ENCODE peak calls at places on chromosomes 2 and 18, in four cellular contexts. J is HCT116, H is HepG2, R is K562. Y is an unnamed sample.
A peak's percentile ranks its signal among the peaks of the same experiment; 100 is the strongest.

GRCh38 chr2:202133556-202134245 is 60.6 kb downstream of the KIAA2012 start:
- DNase-seq in J (no peak), H (no peak), R (no peak), Y (no peak)

GRCh38 chr2:219228745-219229374 is 576 bp downstream of the ATG9A start:
- DNase-seq in J (no peak), H (no peak), R (peak; percentile 66), Y (no peak)

GRCh38 chr2:231037731-231038482 is 584 bp downstream of the C2orf72 start:
- DNase-seq in J (no peak), H (no peak), R (peak; percentile 24), Y (peak; percentile 91)

GRCh38 chr2:96762529-96763253 is 2.0 kb downstream of the CNNM4 start:
- DNase-seq in J (no peak), H (no peak), R (peak; percentile 11), Y (no peak)

GRCh38 chr18:51028201-51028805 is 1.7 kb upstream of the SMAD4 start:
- DNase-seq in J (peak; percentile 16), H (peak; percentile 65), R (peak; percentile 11), Y (no peak)

GRCh38 chr18:45839415-45840395 is 14.2 kb downstream of the SIGLEC15 start:
- DNase-seq in J (peak; percentile 10), H (peak; percentile 23), R (no peak), Y (peak; percentile 59)

GRCh38 chr2:39266139-39266805 is 22.5 kb upstream of the CDKL4 start:
- DNase-seq in J (no peak), H (no peak), R (no peak), Y (no peak)

GRCh38 chr2:54610700-54611099 is 112.8 kb upstream of the EML6 start:
- DNase-seq in J (no peak), H (no peak), R (no peak), Y (no peak)

GRCh38 chr18:62877448-62878221 is 162.3 kb downstream of the PHLPP1 start:
- DNase-seq in J (no peak), H (peak; percentile 30), R (no peak), Y (no peak)

GRCh38 chr2:112648081-112648480 is 2.3 kb downstream of the SLC20A1 start:
- DNase-seq in J (no peak), H (no peak), R (no peak), Y (no peak)

GRCh38 chr2:86807462-86808275 is 17.0 kb upstream of the CD8A start:
- DNase-seq in J (peak; percentile 75), H (peak; percentile 56), R (no peak), Y (peak; percentile 92)

GRCh38 chr2:80105020-80105419 is 199.5 kb downstream of the LRRTM1 start:
- DNase-seq in J (no peak), H (no peak), R (no peak), Y (no peak)

GRCh38 chr2:37671013-37671815 is at the start of gene CDC42EP3:
- DNase-seq in J (no peak), H (no peak), R (peak; percentile 73), Y (peak; percentile 95)

GRCh38 chr2:174014699-174015070 is 49.5 kb upstream of the SP3 start:
- DNase-seq in J (no peak), H (no peak), R (no peak), Y (peak; percentile 71)

GRCh38 chr2:227411320-227411989 is 23.7 kb upstream of the SCYGR1 start:
- DNase-seq in J (no peak), H (no peak), R (no peak), Y (no peak)

GRCh38 chr2:86221066-86221684 is 21.9 kb downstream of the MRPL35 start:
- DNase-seq in J (peak; percentile 27), H (peak; percentile 62), R (peak; percentile 74), Y (peak; percentile 71)

GRCh38 chr18:13222371-13223281 is 4.1 kb downstream of the LDLRAD4 start:
- DNase-seq in J (no peak), H (peak; percentile 42), R (no peak), Y (peak; percentile 77)

GRCh38 chr2:46066116-46066515 is 231.1 kb upstream of the EPAS1 start:
- DNase-seq in J (no peak), H (no peak), R (no peak), Y (no peak)

GRCh38 chr18:58314284-58314683 is 270.3 kb downstream of the NEDD4L start:
- DNase-seq in J (peak; percentile 53), H (peak; percentile 65), R (peak; percentile 6), Y (no peak)

GRCh38 chr18:6775702-6776101 is 46.2 kb downstream of the ARHGAP28 start:
- DNase-seq in J (no peak), H (no peak), R (no peak), Y (no peak)

GRCh38 chr18:650428-650858 is 7.0 kb upstream of the TYMS start:
- DNase-seq in J (no peak), H (no peak), R (no peak), Y (no peak)

GRCh38 chr2:132256251-132256902 is 94.6 kb upstream of the ANKRD30BL start:
- DNase-seq in J (no peak), H (no peak), R (no peak), Y (peak; percentile 8)

GRCh38 chr2:236967499-236967783 is 118.2 kb upstream of the COPS8 start:
- DNase-seq in J (no peak), H (no peak), R (no peak), Y (no peak)

GRCh38 chr2:27736890-27737204 is 34.7 kb upstream of the MRPL33 start:
- DNase-seq in J (no peak), H (no peak), R (no peak), Y (no peak)

GRCh38 chr2:214810670-214811069 is 1.2 kb upstream of the BARD1 start:
- DNase-seq in J (no peak), H (no peak), R (peak; percentile 7), Y (no peak)

GRCh38 chr18:57813245-57813644 is 10.1 kb upstream of the ATP8B1 start:
- DNase-seq in J (peak; percentile 31), H (peak; percentile 48), R (no peak), Y (no peak)

GRCh38 chr2:127314193-127314988 is 20.4 kb upstream of the ERCC3 start:
- DNase-seq in J (no peak), H (no peak), R (no peak), Y (no peak)

GRCh38 chr2:55966431-55967118 is 43.0 kb upstream of the EFEMP1 start:
- DNase-seq in J (no peak), H (no peak), R (no peak), Y (no peak)

GRCh38 chr2:100584811-100585210 is 22.0 kb downstream of the PDCL3 start:
- DNase-seq in J (no peak), H (no peak), R (no peak), Y (no peak)

DNA sequence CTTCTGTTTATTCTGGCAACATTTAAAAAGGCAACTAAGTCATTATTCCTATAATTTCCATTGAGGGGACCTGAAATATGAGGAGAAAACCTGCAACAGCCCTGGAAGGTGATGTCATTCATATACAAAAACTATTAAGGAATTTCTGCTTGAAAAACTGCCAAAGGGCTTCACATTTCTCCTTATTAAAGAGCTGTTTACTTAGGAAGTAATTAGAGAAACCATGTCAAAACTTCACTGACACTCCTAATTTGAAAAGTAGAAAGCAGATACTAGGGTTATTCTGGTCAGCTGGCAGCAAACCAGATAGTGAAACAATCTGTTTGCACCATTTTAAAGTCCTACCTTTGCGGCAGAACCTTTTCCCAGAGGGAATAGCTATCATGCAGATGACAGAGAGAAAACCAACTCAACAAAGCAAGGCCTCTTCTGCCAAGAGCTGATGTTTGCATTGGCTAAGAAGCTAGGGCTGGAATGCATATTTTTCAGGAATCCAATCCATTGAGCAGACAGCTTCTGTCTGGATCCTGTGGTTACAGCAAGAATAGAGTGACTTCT is 592.2 kb upstream of the SYT4 start:
- DNase-seq in J (no peak), H (no peak), R (no peak), Y (no peak)
- TF ChIP-seq ELF1 in J (no peak), H (no peak), R (no peak), Y (no peak)

DNA sequence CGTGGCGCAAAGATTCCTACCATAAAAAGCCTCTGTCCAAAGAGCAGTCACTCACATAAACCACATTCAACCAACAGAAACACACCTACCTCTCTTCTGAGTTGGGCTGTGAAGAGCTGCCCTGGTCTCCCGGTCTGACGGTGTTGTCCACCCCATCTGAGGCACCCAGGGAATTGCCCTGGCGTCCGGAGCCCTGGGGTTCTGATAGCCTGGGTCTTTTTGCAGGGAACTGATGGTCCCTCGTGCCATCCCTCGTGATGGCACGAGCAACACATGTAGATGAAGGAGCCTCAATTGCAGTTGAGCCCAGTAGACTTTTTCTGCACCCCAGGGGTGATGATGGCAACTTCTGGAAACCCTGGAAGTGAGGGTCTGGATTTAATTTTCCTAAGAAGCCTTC is 13.8 kb downstream of the HJURP start:
- DNase-seq in J (no peak), H (no peak), R (no peak), Y (no peak)
- H3K79me2 ChIP-seq in J (peaks cover 98% of the 10 kb centered on the region), H (peaks cover 44% of the 10 kb centered on the region), R (peaks cover 73% of the 10 kb centered on the region), Y (peaks cover 99% of the 10 kb centered on the region)

GRCh38 chr2:98737848-98738247 is 6.9 kb upstream of the MGAT4A start:
- DNase-seq in J (no peak), H (no peak), R (no peak), Y (no peak)

GRCh38 chr2:98738304-98738703 is 7.4 kb upstream of the MGAT4A start:
- DNase-seq in J (no peak), H (no peak), R (no peak), Y (no peak)

GRCh38 chr2:98734157-98734556 is 3.2 kb upstream of the MGAT4A start:
- DNase-seq in J (no peak), H (no peak), R (no peak), Y (no peak)

GRCh38 chr2:98734823-98735260 is 3.9 kb upstream of the MGAT4A start:
- DNase-seq in J (no peak), H (peak; percentile 95), R (peak; percentile 63), Y (no peak)

GRCh38 chr2:98736464-98736889 is 5.5 kb upstream of the MGAT4A start:
- DNase-seq in J (no peak), H (peak; percentile 52), R (no peak), Y (no peak)
- TF ChIP-seq ELF1 in J (no peak), H (no peak), R (no peak), Y (no peak)

DNA sequence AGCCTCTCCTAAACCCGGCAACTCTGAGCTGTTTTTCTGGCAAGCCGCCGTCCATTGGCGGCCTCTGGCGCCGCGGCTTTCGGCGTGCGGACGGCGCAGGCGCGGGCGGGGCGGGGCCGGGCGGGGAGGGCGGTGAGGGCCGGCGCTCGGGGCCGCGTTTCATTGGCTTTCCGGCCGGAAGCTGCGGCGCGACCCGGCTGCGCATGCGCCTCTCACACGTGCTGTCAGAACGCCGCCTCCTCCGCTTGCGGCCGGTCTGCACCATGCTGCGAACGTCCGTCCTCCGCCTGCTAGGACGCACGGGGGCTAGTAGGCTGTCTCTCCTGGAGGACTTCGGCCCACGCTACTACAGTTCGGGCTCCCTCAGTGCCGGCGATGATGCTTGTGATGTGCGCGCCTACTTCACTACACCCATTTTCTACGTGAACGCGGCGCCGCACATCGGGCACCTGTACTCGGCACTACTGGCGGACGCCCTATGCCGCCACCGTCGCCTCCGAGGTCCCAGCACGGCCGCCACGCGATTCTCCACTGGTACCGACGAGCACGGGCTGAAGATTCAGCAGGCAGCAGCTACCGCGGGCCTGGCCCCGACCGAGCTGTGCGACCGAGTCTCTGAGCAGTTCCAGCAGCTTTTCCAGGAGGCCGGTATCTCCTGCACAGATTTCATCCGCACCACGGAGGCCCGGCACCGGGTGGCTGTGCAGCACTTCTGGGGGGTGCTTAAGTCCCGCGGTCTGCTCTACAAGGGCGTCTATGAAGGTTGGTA is at the start of gene MARS2:
- DNase-seq in J (peak; percentile 77), H (peak; percentile 88), R (peak; percentile 92), Y (peak; percentile 98)
- H3K79me2 ChIP-seq in J (peaks cover 49% of the 10 kb centered on the region), H (peaks cover 41% of the 10 kb centered on the region), R (peaks cover 49% of the 10 kb centered on the region), Y (peaks cover 43% of the 10 kb centered on the region)

Y was measured in SK-N-SH.